ENCODE peak calls at places on chromosome 14, in ten cellular contexts. T is mesenteric fat pad; Y is bronchial epithelial cell; R is RPMI7951; B is Calu3; J is fibroblast of mammary gland; X is small intestine; S is central memory CD4-positive, alpha-beta T cell; H is NCI-H460; N is erythroblast. W is an unnamed sample.

GRCh38 chr14:100871234-100872186 is 32.0 kb downstream of the RTL1 start:
- DNase-seq in N (no peak), R (peak; percentile 3), X (no peak), B (no peak), Y (peak; percentile 63), J (peak; percentile 69), S (no peak), T (peak; percentile 49), H (no peak), W (no peak)

GRCh38 chr14:78764240-78764639 is 594.1 kb downstream of the NRXN3 start:
- DNase-seq in X (no peak), N (no peak), T (no peak), H (no peak), S (no peak), B (peak; percentile 46), J (peak; percentile 69), Y (peak; percentile 59), R (no peak), W (no peak)

GRCh38 chr14:49993565-49993964 is 100.7 kb downstream of the ARF6 start:
- DNase-seq in B (no peak), H (no peak), Y (no peak), N (no peak), T (no peak), S (no peak), J (no peak), R (no peak), X (no peak), W (no peak)

GRCh38 chr14:72892879-72893635 is 844 bp downstream of the DPF3 start:
- DNase-seq in H (no peak), S (peak; percentile 19), T (peak; percentile 87), B (peak; percentile 31), R (no peak), N (peak; percentile 63), X (peak; percentile 27), Y (no peak), J (no peak), W (peak; percentile 57)

GRCh38 chr14:87233806-87234384 is 759.1 kb downstream of the GALC start:
- DNase-seq in N (no peak), H (no peak), J (no peak), X (no peak), R (no peak), Y (peak; percentile 69), T (no peak), S (no peak), B (no peak), W (no peak)

GRCh38 chr14:59120931-59121330 is 67.5 kb upstream of the DAAM1 start:
- DNase-seq in J (no peak), X (no peak), Y (no peak), S (no peak), H (no peak), N (no peak), T (no peak), B (no peak), R (no peak), W (no peak)

GRCh38 chr14:97468220-97468619 is 671.0 kb downstream of the VRK1 start:
- DNase-seq in N (no peak), R (no peak), B (no peak), T (no peak), Y (no peak), H (no peak), J (no peak), S (no peak), X (no peak), W (no peak)

GRCh38 chr14:61661471-61661988 is 33.8 kb upstream of the HIF1A start:
- DNase-seq in B (no peak), N (no peak), T (no peak), Y (peak; percentile 52), R (peak; percentile 9), X (no peak), J (peak; percentile 65), H (no peak), S (no peak), W (no peak)

GRCh38 chr14:92973798-92974372 is 50.9 kb downstream of the CHGA start:
- DNase-seq in X (no peak), N (no peak), S (no peak), J (peak; percentile 12), R (peak; percentile 18), H (no peak), T (no peak), B (no peak), Y (no peak), W (no peak)

GRCh38 chr14:57486767-57487379 is 6.8 kb downstream of the CCDC198 start:
- DNase-seq in J (peak; percentile 63), T (no peak), Y (peak; percentile 51), X (peak; percentile 55), B (peak; percentile 17), H (peak; percentile 48), N (peak; percentile 9), S (no peak), R (peak; percentile 39), W (peak; percentile 20)

GRCh38 chr14:86541969-86542368 is 1012.0 kb downstream of the FLRT2 start:
- DNase-seq in R (no peak), J (no peak), H (no peak), N (no peak), S (no peak), T (no peak), X (no peak), B (no peak), Y (no peak), W (no peak)

GRCh38 chr14:100144996-100145646 is 14.3 kb downstream of the DEGS2 start:
- DNase-seq in T (no peak), X (peak; percentile 92), J (no peak), N (peak; percentile 39), H (no peak), B (peak; percentile 56), S (no peak), R (no peak), Y (no peak), W (no peak)

GRCh38 chr14:59314019-59314608 is 125.6 kb downstream of the DAAM1 start:
- DNase-seq in X (no peak), H (no peak), S (no peak), R (no peak), B (no peak), J (no peak), Y (peak; percentile 26), T (no peak), N (no peak), W (no peak)

GRCh38 chr14:93113678-93114067 is 2.1 kb downstream of the ITPK1 start:
- DNase-seq in H (no peak), S (no peak), X (peak; percentile 52), Y (no peak), B (no peak), R (no peak), T (no peak), N (no peak), J (no peak), W (no peak)

GRCh38 chr14:55847766-55848165 is 267.8 kb downstream of the KTN1 start:
- DNase-seq in X (peak; percentile 20), Y (peak; percentile 12), S (no peak), J (peak; percentile 61), B (no peak), H (no peak), R (peak; percentile 18), T (no peak), N (no peak), W (no peak)

GRCh38 chr14:90274808-90275454 is 18.6 kb downstream of the PSMC1 start:
- DNase-seq in X (no peak), R (no peak), J (peak; percentile 84), Y (peak; percentile 84), T (peak; percentile 28), N (no peak), H (no peak), B (no peak), S (no peak), W (no peak)

GRCh38 chr14:101126376-101127130 is 223.0 kb upstream of the RTL1 start:
- DNase-seq in N (no peak), T (peak; percentile 86), S (no peak), B (no peak), J (no peak), X (no peak), R (no peak), H (no peak), Y (no peak), W (no peak)

GRCh38 chr14:79911762-79912161 is 299.5 kb downstream of the DIO2 start:
- DNase-seq in H (no peak), N (no peak), R (no peak), B (no peak), X (no peak), J (no peak), T (no peak), Y (no peak), S (no peak), W (no peak)

GRCh38 chr14:101408077-101408831 is 153.0 kb upstream of the DIO3 start:
- DNase-seq in R (no peak), S (no peak), X (no peak), N (no peak), J (peak; percentile 46), Y (no peak), T (no peak), H (no peak), B (no peak), W (no peak)

GRCh38 chr14:33184587-33184986 is 245.9 kb downstream of the NPAS3 start:
- DNase-seq in R (peak; percentile 5), T (no peak), H (no peak), B (no peak), S (no peak), X (peak; percentile 5), J (peak; percentile 25), Y (peak; percentile 4), N (no peak), W (no peak)

GRCh38 chr14:33165926-33166289 is 227.2 kb downstream of the NPAS3 start:
- DNase-seq in J (no peak), S (no peak), X (no peak), R (no peak), Y (no peak), H (no peak), T (no peak), N (no peak), B (no peak), W (no peak)

GRCh38 chr14:71488703-71489141 is 443.5 kb upstream of the RGS6 start:
- DNase-seq in B (no peak), H (no peak), T (no peak), R (peak; percentile 51), N (no peak), S (no peak), X (no peak), Y (no peak), J (no peak), W (no peak)

GRCh38 chr14:100836053-100836805 is 10.3 kb downstream of the MEG3 start:
- DNase-seq in B (no peak), H (no peak), N (no peak), X (no peak), J (no peak), S (no peak), R (no peak), Y (no peak), T (no peak), W (no peak)

W was measured in frontal cortex.